ENCODE peak calls at places on chromosome 19, in eight cellular contexts. C, E, R, K, P, T, L and W are unnamed samples. For H3K4me1, the result is how much of the 10 kb centered on the place peaks cover.

GRCh38 chr19:13784731-13785452 is 10.4 kb upstream of the ZSWIM4 start:
- DNase-seq in C (peak), E (peak), R (no peak), K (peak), P (peak), T (peak), L (peak), W (peak)

GRCh38 chr19:3285647-3286176 is 61.3 kb downstream of the CELF5 start:
- DNase-seq in C (no peak), E (peak), R (no peak), K (no peak), P (no peak), T (no peak), L (no peak), W (peak)

GRCh38 chr19:42251572-42251990 is 3.3 kb downstream of the ERF start:
- DNase-seq in C (peak), E (no peak), R (no peak), K (no peak), P (no peak), T (no peak), L (no peak), W (no peak)

GRCh38 chr19:53906211-53907192 is 2.6 kb upstream of the CACNG7 start:
- DNase-seq in C (no peak), E (peak), R (no peak), K (no peak), P (peak), T (peak), L (no peak), W (peak)

GRCh38 chr19:38079926-38080380 is 144.1 kb downstream of the DPF1 start:
- DNase-seq in C (no peak), E (no peak), R (peak), K (peak), P (no peak), T (no peak), L (no peak), W (no peak)

GRCh38 chr19:10797541-10798256 is 38.3 kb downstream of the TMED1 start:
- DNase-seq in C (no peak), E (peak), R (no peak), K (peak), P (no peak), T (no peak), L (no peak), W (peak)

GRCh38 chr19:22634450-22634827 is 315 bp downstream of the ZNF492 start:
- DNase-seq in C (peak), E (no peak), R (no peak), K (no peak), P (no peak), T (no peak), L (no peak), W (no peak)

GRCh38 chr19:3463039-3463958 is 17.0 kb downstream of the SMIM24 start:
- DNase-seq in C (peak), E (no peak), R (no peak), K (no peak), P (no peak), T (no peak), L (no peak), W (no peak)

GRCh38 chr19:8184274-8184673 is 24.9 kb upstream of the CERS4 start:
- DNase-seq in C (no peak), E (no peak), R (no peak), K (no peak), P (no peak), T (no peak), L (no peak), W (no peak)

GRCh38 chr19:58001895-58002369 is 688 bp downstream of the ZNF606 start:
- DNase-seq in C (no peak), E (no peak), R (no peak), K (no peak), P (peak), T (no peak), L (no peak), W (no peak)

GRCh38 chr19:21256722-21257121 is 72.5 kb downstream of the ZNF708 start:
- DNase-seq in C (no peak), E (no peak), R (no peak), K (no peak), P (peak), T (no peak), L (no peak), W (no peak)

GRCh38 chr19:48094129-48094842 is 16.3 kb downstream of the PLA2G4C start:
- DNase-seq in C (no peak), E (no peak), R (no peak), K (no peak), P (no peak), T (no peak), L (no peak), W (no peak)

GRCh38 chr19:7625763-7626372 is 3.5 kb downstream of the XAB2 start:
- DNase-seq in C (no peak), E (no peak), R (no peak), K (no peak), P (no peak), T (no peak), L (no peak), W (no peak)

GRCh38 chr19:35124098-35125060 is 8.8 kb downstream of the FXYD3 start:
- DNase-seq in C (peak), E (peak), R (peak), K (peak), P (no peak), T (peak), L (peak), W (peak)

GRCh38 chr19:32921624-32922023 is 50.1 kb downstream of the CEP89 start:
- DNase-seq in C (no peak), E (no peak), R (no peak), K (no peak), P (no peak), T (no peak), L (no peak), W (no peak)
- H3K27ac ChIP-seq in C (no peak), E (no peak), R (no peak), K (no peak), P (no peak), T (no peak), L (no peak), W (no peak)

DNA sequence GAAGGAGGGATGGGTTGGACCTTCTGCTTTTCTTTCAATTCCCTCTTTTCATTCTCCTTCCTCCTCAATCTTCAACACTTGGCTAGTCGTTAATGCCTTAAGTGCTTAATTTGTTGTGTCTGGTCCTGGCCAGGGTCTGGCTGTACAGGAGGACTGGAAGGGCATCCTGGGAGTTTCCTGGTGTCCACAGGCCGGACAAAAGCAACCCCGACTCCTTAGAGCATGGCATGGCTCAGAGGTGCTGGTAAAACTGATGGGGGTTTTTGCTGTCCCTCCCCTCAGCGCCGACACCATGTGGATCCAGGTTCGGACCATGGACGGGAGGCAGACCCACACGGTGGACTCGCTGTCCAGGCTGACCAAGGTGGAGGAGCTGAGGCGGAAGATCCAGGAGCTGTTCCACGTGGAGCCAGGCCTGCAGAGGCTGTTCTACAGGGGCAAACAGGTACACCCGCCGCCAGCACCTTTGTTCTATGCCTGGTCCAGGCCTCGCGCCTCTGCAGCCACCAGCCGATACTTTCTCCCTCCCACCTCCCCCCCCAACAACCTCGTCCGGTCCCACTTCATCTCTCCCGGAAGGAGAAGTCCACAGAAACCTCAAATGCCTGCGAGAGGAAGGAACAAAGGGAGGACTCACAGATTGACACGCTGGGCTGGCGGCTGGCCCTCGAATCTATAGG is 1.4 kb downstream of the UHRF1 start:
- DNase-seq in C (no peak), E (no peak), R (no peak), K (peak), P (no peak), T (no peak), L (no peak), W (no peak)
- H3K4me3 ChIP-seq in C (peak), E (peak), R (peak), K (peak), P (peak), T (peak), L (peak), W (peak)

GRCh38 chr19:961866-962620 is 22.1 kb upstream of the WDR18 start:
- DNase-seq in C (no peak), E (no peak), R (no peak), K (no peak), P (no peak), T (no peak), L (no peak), W (no peak)
- H3K4me1 ChIP-seq in C (under half), E (under half), R (under half), K (under half), P (under half), T (under half), L (under half), W (under half)

GRCh38 chr19:56765107-56765506 is 75.4 kb downstream of the PEG3 start:
- DNase-seq in C (peak), E (no peak), R (no peak), K (no peak), P (no peak), T (peak), L (no peak), W (peak)
- H3K27ac ChIP-seq in C (no peak), E (no peak), R (no peak), K (no peak), P (no peak), T (no peak), L (no peak), W (no peak)

DNA sequence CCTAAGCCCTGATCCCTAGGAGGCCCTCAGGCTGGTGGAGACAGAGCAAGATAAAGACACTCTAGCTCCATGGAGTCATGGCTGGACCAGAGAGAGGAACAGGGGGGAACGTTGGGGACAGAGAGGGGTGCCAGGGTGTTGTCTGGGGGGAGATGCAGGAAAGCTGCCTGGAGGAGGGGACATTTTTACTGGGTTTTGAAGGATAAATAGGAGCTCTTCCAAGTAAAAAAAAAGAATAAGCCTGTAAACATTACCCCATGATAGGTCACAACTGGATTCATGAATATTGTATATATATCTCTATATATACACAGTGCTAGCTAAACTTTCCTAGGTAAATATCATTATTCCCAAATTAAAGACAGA is 714 bp downstream of the HSH2D start:
- DNase-seq in C (no peak), E (no peak), R (no peak), K (no peak), P (no peak), T (no peak), L (no peak), W (no peak)
- H3K4me3 ChIP-seq in C (no peak), E (peak), R (no peak), K (no peak), P (no peak), T (no peak), L (peak), W (peak)

GRCh38 chr19:1656988-1657536 is 4.6 kb upstream of the TCF3 start:
- DNase-seq in C (no peak), E (no peak), R (no peak), K (no peak), P (no peak), T (no peak), L (no peak), W (no peak)
- H3K4me1 ChIP-seq in C (under half), E (under half), R (under half), K (under half), P (under half), T (under half), L (under half), W (under half)

GRCh38 chr19:17948474-17948966 is 15.7 kb downstream of the CCDC124 start:
- DNase-seq in C (no peak), E (no peak), R (no peak), K (no peak), P (no peak), T (no peak), L (no peak), W (no peak)

GRCh38 chr19:17948967-17949930 is 16.4 kb downstream of the CCDC124 start:
- DNase-seq in C (peak), E (no peak), R (no peak), K (no peak), P (no peak), T (no peak), L (no peak), W (peak)

GRCh38 chr19:17949956-17950309 is 17.0 kb upstream of the KCNN1 start:
- DNase-seq in C (no peak), E (no peak), R (no peak), K (no peak), P (no peak), T (no peak), L (no peak), W (no peak)

GRCh38 chr19:17946965-17947784 is 14.4 kb downstream of the CCDC124 start:
- DNase-seq in C (no peak), E (no peak), R (no peak), K (no peak), P (no peak), T (no peak), L (no peak), W (peak)

GRCh38 chr19:17947815-17948473 is 15.1 kb downstream of the CCDC124 start:
- DNase-seq in C (peak), E (peak), R (peak), K (peak), P (peak), T (peak), L (peak), W (peak)
- H3K27ac ChIP-seq in C (no peak), E (peak), R (peak), K (no peak), P (no peak), T (no peak), L (no peak), W (peak)

GRCh38 chr19:16366056-16366432 is 41.4 kb downstream of the KLF2 start:
- DNase-seq in C (no peak), E (no peak), R (no peak), K (no peak), P (no peak), T (no peak), L (no peak), W (no peak)
- H3K4me3 ChIP-seq in C (no peak), E (peak), R (no peak), K (no peak), P (no peak), T (no peak), L (no peak), W (peak)

DNA sequence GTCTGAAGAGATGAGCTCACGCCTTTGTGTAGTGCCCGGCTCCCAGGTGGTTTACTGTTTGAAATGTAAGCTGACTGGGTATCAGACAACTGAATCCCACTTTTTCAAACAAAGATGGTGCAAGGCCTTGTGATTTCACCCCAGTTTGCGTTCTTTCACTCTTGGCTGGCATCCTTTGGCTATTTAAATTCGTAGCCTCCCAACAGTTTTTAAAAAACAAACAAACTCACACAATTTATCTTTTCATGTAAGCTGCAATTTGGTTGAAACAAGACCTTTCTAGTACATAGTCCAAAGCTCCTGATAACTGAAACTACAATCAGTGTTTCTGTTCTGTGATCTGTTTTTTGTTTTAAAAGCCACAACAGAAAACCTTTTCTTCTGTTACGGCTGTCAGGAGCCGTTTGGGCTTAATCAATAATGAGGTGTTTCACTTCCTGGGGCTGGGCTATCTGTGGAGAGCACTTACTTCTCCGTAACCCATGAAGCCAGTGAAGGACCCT is 65.1 kb upstream of the NPAS1 start:
- DNase-seq in C (no peak), E (no peak), R (no peak), K (no peak), P (no peak), T (no peak), L (no peak), W (no peak)
- H3K4me1 ChIP-seq in C (under half), E (half or more), R (under half), K (under half), P (under half), T (under half), L (under half), W (half or more)

GRCh38 chr19:6091771-6092291 is 18.5 kb downstream of the RFX2 start:
- DNase-seq in C (no peak), E (no peak), R (no peak), K (no peak), P (no peak), T (no peak), L (no peak), W (no peak)
- H3K27ac ChIP-seq in C (peak), E (peak), R (peak), K (peak), P (no peak), T (peak), L (peak), W (no peak)